ENCODE peak calls at places on chromosome 4, in four cellular contexts. K is sigmoid colon, E is H9, C is lung. L is an unnamed sample.

GRCh38 chr4:109967798-109968520 is 55.3 kb downstream of the EGF start:
- DNase-seq in E (no peak), C (no peak), K (no peak), L (no peak)

GRCh38 chr4:150098214-150098613 is 20.0 kb downstream of the DCLK2 start:
- DNase-seq in C (no peak), K (no peak), E (no peak), L (no peak)

GRCh38 chr4:80202784-80203553 is 5.7 kb downstream of the PRDM8 start:
- DNase-seq in C (no peak), E (peak), K (peak), L (no peak)

GRCh38 chr4:183588169-183588675 is 70.8 kb downstream of the RWDD4 start:
- DNase-seq in E (no peak), C (no peak), K (no peak), L (no peak)

GRCh38 chr4:182969651-182970279 is 52.6 kb upstream of the DCTD start:
- DNase-seq in C (no peak), K (no peak), E (no peak), L (peak)

GRCh38 chr4:8307126-8307525 is 37.6 kb downstream of the HTRA3 start:
- DNase-seq in K (peak), C (no peak), E (no peak), L (no peak)

GRCh38 chr4:168830777-168831512 is 179.1 kb downstream of the CBR4 start:
- DNase-seq in E (no peak), K (no peak), C (no peak), L (peak)

GRCh38 chr4:183153190-183153916 is 54.3 kb downstream of the WWC2 start:
- DNase-seq in E (no peak), C (no peak), K (no peak), L (no peak)

GRCh38 chr4:64784125-64784524 is 374.9 kb upstream of the TECRL start:
- DNase-seq in K (no peak), E (no peak), C (no peak), L (no peak)

GRCh38 chr4:167897116-167897515 is 195.2 kb upstream of the ANXA10 start:
- DNase-seq in C (no peak), K (no peak), E (peak), L (no peak)

GRCh38 chr4:53088132-53088531 is 226.0 kb downstream of the RASL11B start:
- DNase-seq in K (no peak), C (no peak), E (no peak), L (no peak)

GRCh38 chr4:39495446-39496208 is 31.6 kb downstream of the UGDH start:
- DNase-seq in E (no peak), C (no peak), K (no peak), L (no peak)

GRCh38 chr4:76585897-76586360 is 150.9 kb downstream of the SHROOM3 start:
- DNase-seq in C (peak), K (peak), E (peak), L (peak)

DNA sequence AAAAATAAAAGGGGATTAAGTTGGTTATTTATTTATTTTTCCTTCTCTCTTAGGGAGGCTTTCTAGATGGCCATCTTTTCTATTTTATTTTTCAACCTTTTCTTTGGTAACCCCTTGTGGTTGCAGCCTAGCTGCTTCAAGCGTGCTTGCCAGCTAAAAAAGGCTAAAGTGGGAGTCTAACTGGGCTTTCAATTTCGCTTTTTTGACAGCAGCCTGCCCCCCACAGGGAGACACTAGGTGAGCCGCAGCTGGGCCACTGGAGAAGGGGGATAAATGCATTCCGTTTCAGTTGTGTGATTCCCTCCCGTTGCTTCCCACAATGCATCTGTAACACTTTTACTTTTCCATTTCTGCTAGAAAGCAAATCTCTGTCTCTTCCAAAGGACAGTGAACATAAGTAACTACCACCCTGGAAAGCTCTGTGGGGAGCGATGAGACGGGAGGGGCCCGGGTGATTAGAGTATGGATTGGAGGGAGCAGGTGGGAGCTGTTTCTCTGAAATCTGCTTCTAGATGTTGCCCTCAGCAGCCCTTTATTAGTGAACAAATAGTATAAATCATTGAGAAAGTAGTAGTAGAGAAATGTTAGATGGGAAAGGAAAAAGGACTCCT is 86.2 kb upstream of the RAPGEF2 start:
- DNase-seq in K (no peak), E (peak), C (no peak), L (no peak)
- TF ChIP-seq CTCF in K (no peak), E (peak), C (no peak), L (no peak)

DNA sequence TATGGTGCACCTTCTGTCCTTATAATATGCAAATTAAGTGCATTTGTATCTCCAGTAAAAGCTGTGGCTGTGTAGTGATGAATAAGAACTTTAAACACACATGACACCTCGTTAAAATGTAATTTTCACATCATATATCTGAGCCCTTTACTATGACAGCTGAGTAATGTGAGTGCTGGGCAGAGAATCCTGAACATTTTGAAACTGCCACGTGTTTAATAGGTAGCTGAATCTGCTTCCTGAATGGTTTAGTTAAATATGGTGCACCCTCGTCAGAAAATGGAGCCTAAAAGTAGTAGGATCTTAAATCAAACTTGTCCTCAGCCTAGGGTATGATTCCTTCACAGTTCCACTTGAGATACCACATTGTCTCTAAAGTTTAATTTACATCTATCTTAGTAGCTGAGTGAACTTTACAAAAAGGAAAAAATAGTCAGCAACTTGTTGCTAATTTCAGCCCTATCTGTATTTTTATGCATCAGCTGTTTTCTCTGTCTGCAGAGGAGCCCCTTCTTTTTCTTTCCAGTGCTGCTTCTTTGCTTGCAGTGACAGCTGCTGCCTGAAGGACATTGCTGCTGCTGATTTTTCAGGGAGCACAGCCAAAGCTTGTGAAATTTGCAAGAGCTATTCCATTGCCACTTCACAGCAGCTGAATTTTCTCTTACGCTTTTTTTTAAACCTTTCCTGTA is 541.0 kb downstream of the ADGRL3 start:
- DNase-seq in E (no peak), C (no peak), K (no peak), L (no peak)
- TF ChIP-seq CTCF in E (no peak), C (no peak), K (no peak), L (no peak)

DNA sequence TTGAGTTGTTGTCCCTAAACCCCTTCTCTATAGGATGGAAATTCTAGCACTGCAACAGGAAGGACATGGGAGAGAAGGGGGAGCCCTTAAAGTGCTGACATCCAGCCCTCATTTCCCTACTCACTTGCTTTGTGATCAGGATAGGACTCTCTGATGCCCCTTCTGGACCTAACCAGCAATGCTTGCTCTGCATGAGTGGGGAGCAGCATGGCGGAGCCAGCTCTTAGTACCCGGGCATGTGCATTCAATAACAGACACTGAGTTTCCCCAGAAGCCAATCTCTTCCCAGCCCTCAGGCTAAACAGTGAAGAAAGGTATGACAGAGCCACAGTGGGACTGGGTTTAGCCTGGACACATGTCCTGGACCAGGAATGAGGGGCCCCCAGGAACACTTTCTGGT is 14.0 kb downstream of the SOD3 start:
- DNase-seq in E (peak), C (no peak), K (no peak), L (peak)
- TF ChIP-seq CTCF in E (peak), C (no peak), K (no peak), L (no peak)

GRCh38 chr4:41990383-41991111 is at the start of gene SLC30A9:
- DNase-seq in E (peak), C (peak), K (peak), L (peak)
- TF ChIP-seq CTCF in E (peak), C (no peak), K (peak), L (no peak)

DNA sequence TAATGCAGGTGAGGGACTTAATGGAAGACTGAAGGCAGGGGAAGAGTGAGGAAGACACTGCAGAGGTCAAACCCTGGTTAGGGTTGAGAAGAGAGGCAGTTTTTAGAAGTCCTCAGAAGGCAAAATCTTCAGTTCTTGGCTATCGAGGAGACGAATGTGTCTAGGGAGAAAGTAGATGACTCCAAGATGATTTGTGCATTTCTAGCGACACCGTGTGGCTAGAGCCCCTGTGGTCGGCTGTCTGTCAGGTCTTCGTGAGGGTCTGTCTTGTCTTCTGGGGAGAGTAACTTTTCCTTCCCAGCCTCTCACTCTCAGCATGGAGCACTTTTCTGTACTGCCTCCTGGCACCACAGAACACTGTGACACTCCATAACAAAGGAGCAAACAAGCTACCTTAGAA is 458.1 kb downstream of the STIM2 start:
- DNase-seq in C (no peak), K (no peak), E (peak), L (peak)
- TF ChIP-seq CTCF in C (peak), K (peak), E (peak), L (peak)

DNA sequence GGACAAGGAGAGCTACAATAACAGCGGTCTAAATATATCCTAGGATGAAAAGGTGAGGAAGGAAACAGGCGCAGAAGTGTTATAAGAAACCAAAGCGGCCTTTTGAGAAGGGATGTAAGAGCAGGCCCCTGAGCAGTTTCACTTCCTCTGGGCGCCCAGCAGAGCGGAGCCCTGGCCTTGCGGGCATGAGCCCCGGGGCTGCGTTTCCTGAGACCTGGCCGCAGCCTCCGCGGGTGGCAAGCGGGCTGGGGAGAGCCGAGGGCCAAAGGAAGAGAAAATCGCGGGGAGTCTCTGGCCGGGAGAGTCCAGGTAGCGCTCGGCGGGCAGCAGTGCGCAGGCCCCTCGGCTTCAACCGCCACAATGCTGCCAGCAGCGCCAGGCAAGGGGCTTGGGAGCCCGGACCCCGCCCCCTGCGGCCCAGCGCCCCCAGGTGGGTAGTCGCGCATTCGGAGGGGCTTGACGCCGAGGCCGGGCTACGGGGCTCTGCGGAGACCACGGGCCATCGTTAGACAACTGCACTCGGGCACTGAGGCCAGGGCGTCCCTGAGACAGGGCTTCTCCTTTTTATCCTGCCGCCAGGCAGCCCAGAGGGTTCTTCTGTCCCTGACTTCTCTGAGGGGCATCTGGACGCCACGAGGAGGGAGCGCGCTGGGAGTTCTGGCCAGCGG is at the start of gene BANK1:
- DNase-seq in E (peak), K (no peak), C (peak), L (peak)
- TF ChIP-seq CTCF in E (peak), K (no peak), C (no peak), L (peak)

GRCh38 chr4:16161866-16162408 is 64.3 kb downstream of the TAPT1 start:
- DNase-seq in C (no peak), K (no peak), E (no peak), L (no peak)
- TF ChIP-seq CTCF in C (no peak), K (no peak), E (no peak), L (no peak)

GRCh38 chr4:158170691-158171455 is 2.0 kb downstream of the GASK1B start:
- DNase-seq in K (peak), E (peak), C (peak), L (no peak)
- TF ChIP-seq CTCF in K (peak), E (peak), C (no peak), L (peak)

DNA sequence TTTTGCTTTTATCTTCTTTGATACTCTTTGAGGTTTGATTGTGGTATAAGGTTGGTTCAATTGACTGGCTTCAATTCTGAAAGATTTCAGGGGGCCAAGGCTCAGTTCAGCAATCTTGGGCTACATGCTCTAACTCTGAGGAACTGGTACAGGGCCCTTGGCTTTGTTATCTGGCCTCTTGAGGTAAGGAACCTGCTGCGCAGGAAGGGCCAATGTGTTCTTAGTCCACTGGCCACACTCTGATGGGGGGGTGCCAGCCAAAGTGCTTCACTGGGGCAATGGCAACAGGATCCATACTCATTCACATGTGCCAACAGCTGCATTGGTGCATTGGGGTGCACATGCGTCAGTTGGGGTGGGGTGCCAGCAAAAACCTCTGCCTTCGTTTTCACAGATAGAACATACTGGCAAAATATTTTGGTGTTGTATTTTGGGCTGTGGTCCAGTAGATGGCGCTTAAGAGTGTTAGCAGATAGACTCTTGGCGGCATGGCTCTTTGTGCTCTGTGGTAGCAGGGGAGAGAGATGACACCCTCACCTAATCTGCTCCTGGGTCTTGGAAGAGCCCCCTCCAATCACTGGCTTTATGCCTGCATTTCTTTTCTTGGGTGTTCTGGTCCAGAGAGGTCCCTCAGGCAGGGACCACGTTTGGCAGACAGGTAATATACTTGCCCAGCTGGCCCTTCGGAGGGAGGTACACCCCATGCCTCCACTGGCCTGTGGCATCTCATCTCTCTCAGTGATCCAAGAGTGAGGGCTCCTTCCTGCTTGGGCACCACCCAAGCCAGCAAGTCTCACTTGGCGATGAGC is 42.9 kb downstream of the NDST3 start:
- DNase-seq in K (no peak), E (peak), C (no peak), L (peak)
- TF ChIP-seq CTCF in K (no peak), E (peak), C (no peak), L (peak)

DNA sequence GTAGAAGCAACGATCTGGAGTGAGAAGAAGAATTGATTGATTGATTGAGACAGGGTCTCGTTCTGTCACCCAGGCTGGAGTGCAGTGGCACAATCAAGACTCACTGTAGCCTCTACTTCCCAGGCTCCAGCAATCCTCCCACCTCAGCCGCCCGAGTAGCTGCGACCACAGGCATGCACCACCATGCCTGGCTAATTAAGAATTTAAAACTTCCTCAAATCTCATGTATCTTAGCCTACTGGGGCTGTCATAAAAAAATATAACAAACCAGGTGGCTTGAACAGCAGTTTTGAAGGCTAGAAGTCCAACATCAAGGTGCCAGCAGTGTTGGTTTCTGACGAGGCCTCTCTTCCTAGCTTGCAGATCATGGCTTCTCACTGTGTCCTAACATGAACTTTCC is 18.3 kb upstream of the TBC1D9 start:
- DNase-seq in E (no peak), K (no peak), C (no peak), L (no peak)
- TF ChIP-seq CTCF in E (no peak), K (no peak), C (no peak), L (no peak)